ENCODE peak calls at places on chromosomes 3 and 15, in five cellular contexts. X, R, V, F and B are unnamed samples.

GRCh38 chr3:114839476-114839875 is 307.6 kb downstream of the ZBTB20 start:
- DNase-seq in X (no peak), R (no peak), V (no peak), F (no peak), B (no peak)

GRCh38 chr3:67635257-67635656 is 19.2 kb downstream of the SUCLG2 start:
- DNase-seq in X (no peak), R (no peak), V (no peak), F (no peak), B (no peak)

GRCh38 chr3:55903680-55904079 is 416.6 kb upstream of the WNT5A start:
- DNase-seq in X (no peak), R (no peak), V (no peak), F (no peak), B (no peak)

GRCh38 chr3:134777341-134777740 is 17.7 kb upstream of the EPHB1 start:
- DNase-seq in X (no peak), R (no peak), V (no peak), F (no peak), B (no peak)

GRCh38 chr3:193095366-193095765 is 145.7 kb upstream of the PLAAT1 start:
- DNase-seq in X (no peak), R (no peak), V (no peak), F (peak; percentile 2), B (no peak)

GRCh38 chr3:157637866-157638265 is 134.7 kb upstream of the VEPH1 start:
- DNase-seq in X (no peak), R (no peak), V (no peak), F (no peak), B (no peak)

GRCh38 chr3:148077318-148077923 is 620.3 kb upstream of the AGTR1 start:
- DNase-seq in X (peak; percentile 25), R (peak; percentile 13), V (no peak), F (no peak), B (no peak)

GRCh38 chr3:39378092-39378491 is 5.1 kb upstream of the SLC25A38 start:
- DNase-seq in X (no peak), R (no peak), V (peak; percentile 45), F (peak; percentile 47), B (no peak)

GRCh38 chr3:57007513-57008415 is 52.7 kb upstream of the SPATA12 start:
- DNase-seq in X (no peak), R (peak; percentile 18), V (no peak), F (no peak), B (no peak)

GRCh38 chr3:66554178-66554577 is 53.4 kb upstream of the LRIG1 start:
- DNase-seq in X (no peak), R (no peak), V (no peak), F (no peak), B (no peak)

GRCh38 chr3:183202004-183202722 is 39.6 kb upstream of the LAMP3 start:
- DNase-seq in X (no peak), R (no peak), V (no peak), F (no peak), B (no peak)

GRCh38 chr3:158568784-158569183 is 2.2 kb upstream of the MLF1 start:
- DNase-seq in X (no peak), R (no peak), V (no peak), F (no peak), B (no peak)

GRCh38 chr3:25454411-25454927 is 26.4 kb downstream of the RARB start:
- DNase-seq in X (no peak), R (no peak), V (no peak), F (no peak), B (no peak)

GRCh38 chr3:197256836-197257444 is 41.5 kb downstream of the DLG1 start:
- DNase-seq in X (peak; percentile 44), R (peak; percentile 44), V (peak; percentile 19), F (peak; percentile 25), B (peak; percentile 8)

GRCh38 chr3:170555329-170555728 is 30.5 kb downstream of the SLC7A14 start:
- DNase-seq in X (no peak), R (no peak), V (no peak), F (no peak), B (no peak)

GRCh38 chr3:161415506-161416231 is 44.4 kb upstream of the SPTSSB start:
- DNase-seq in X (no peak), R (no peak), V (no peak), F (no peak), B (no peak)

GRCh38 chr3:12471228-12471627 is 13.1 kb upstream of the TSEN2 start:
- DNase-seq in X (no peak), R (no peak), V (no peak), F (no peak), B (no peak)

GRCh38 chr15:77895742-77896141 is 181.8 kb downstream of the TBC1D2B start:
- DNase-seq in X (no peak), R (no peak), V (no peak), F (no peak), B (no peak)

GRCh38 chr15:43974852-43975251 is 148.1 kb downstream of the WDR76 start:
- DNase-seq in X (no peak), R (no peak), V (no peak), F (no peak), B (peak; percentile 42)

GRCh38 chr15:32112101-32112500 is 81.8 kb downstream of the CHRNA7 start:
- DNase-seq in X (no peak), R (no peak), V (no peak), F (no peak), B (no peak)